ENCODE peak calls at places on chromosome 6, in eight cellular contexts. One of them, this sample, is unnamed.

GRCh38 chr6:33160728-33161323 is 31.4 kb downstream of the COL11A2 start:
- DNase-seq in hypothalamus: peak
- DNase-seq in M059J: peak
- DNase-seq in activated CD8-positive, alpha-beta memory T cell treated with anti-CD3 and anti-CD28 coated beads for 48 hours: no peak
- DNase-seq in activated CD4-positive, CD25-positive, alpha-beta regulatory T cell treated with anti-CD3 and anti-CD28 coated beads, Interleukin-2, amount 50 U/mL, for 16 hours: no peak
- DNase-seq in GM04504: peak
- DNase-seq in KG1: no peak
- DNase-seq in stimulated activated CD8-positive, alpha-beta memory T cell treated with anti-CD3 and anti-CD28 coated beads, Interleukin-15, amount 100 ng/mL, for 24 hours: no peak
- DNase-seq in this sample: peak

GRCh38 chr6:80174931-80175572 is 68.6 kb downstream of the BCKDHB start:
- DNase-seq in hypothalamus: no peak
- DNase-seq in M059J: peak
- DNase-seq in activated CD8-positive, alpha-beta memory T cell treated with anti-CD3 and anti-CD28 coated beads for 48 hours: no peak
- DNase-seq in activated CD4-positive, CD25-positive, alpha-beta regulatory T cell treated with anti-CD3 and anti-CD28 coated beads, Interleukin-2, amount 50 U/mL, for 16 hours: no peak
- DNase-seq in GM04504: peak
- DNase-seq in KG1: peak
- DNase-seq in stimulated activated CD8-positive, alpha-beta memory T cell treated with anti-CD3 and anti-CD28 coated beads, Interleukin-15, amount 100 ng/mL, for 24 hours: no peak
- DNase-seq in this sample: no peak

GRCh38 chr6:45419574-45420082 is 41.9 kb upstream of the SUPT3H start:
- DNase-seq in hypothalamus: peak
- DNase-seq in M059J: peak
- DNase-seq in activated CD8-positive, alpha-beta memory T cell treated with anti-CD3 and anti-CD28 coated beads for 48 hours: peak
- DNase-seq in activated CD4-positive, CD25-positive, alpha-beta regulatory T cell treated with anti-CD3 and anti-CD28 coated beads, Interleukin-2, amount 50 U/mL, for 16 hours: no peak
- DNase-seq in GM04504: no peak
- DNase-seq in KG1: peak
- DNase-seq in stimulated activated CD8-positive, alpha-beta memory T cell treated with anti-CD3 and anti-CD28 coated beads, Interleukin-15, amount 100 ng/mL, for 24 hours: peak
- DNase-seq in this sample: peak

GRCh38 chr6:138289739-138290138 is 71.4 kb upstream of the PBOV1 start:
- DNase-seq in hypothalamus: no peak
- DNase-seq in M059J: peak
- DNase-seq in activated CD8-positive, alpha-beta memory T cell treated with anti-CD3 and anti-CD28 coated beads for 48 hours: no peak
- DNase-seq in activated CD4-positive, CD25-positive, alpha-beta regulatory T cell treated with anti-CD3 and anti-CD28 coated beads, Interleukin-2, amount 50 U/mL, for 16 hours: no peak
- DNase-seq in GM04504: no peak
- DNase-seq in KG1: no peak
- DNase-seq in stimulated activated CD8-positive, alpha-beta memory T cell treated with anti-CD3 and anti-CD28 coated beads, Interleukin-15, amount 100 ng/mL, for 24 hours: no peak
- DNase-seq in this sample: peak

GRCh38 chr6:37566209-37566859 is 66.6 kb upstream of the CCDC167 start:
- DNase-seq in hypothalamus: peak
- DNase-seq in M059J: peak
- DNase-seq in activated CD8-positive, alpha-beta memory T cell treated with anti-CD3 and anti-CD28 coated beads for 48 hours: peak
- DNase-seq in activated CD4-positive, CD25-positive, alpha-beta regulatory T cell treated with anti-CD3 and anti-CD28 coated beads, Interleukin-2, amount 50 U/mL, for 16 hours: peak
- DNase-seq in GM04504: no peak
- DNase-seq in KG1: no peak
- DNase-seq in stimulated activated CD8-positive, alpha-beta memory T cell treated with anti-CD3 and anti-CD28 coated beads, Interleukin-15, amount 100 ng/mL, for 24 hours: peak
- DNase-seq in this sample: peak

GRCh38 chr6:78670802-78671201 is 196.5 kb upstream of the IRAK1BP1 start:
- DNase-seq in hypothalamus: no peak
- DNase-seq in M059J: no peak
- DNase-seq in activated CD8-positive, alpha-beta memory T cell treated with anti-CD3 and anti-CD28 coated beads for 48 hours: no peak
- DNase-seq in activated CD4-positive, CD25-positive, alpha-beta regulatory T cell treated with anti-CD3 and anti-CD28 coated beads, Interleukin-2, amount 50 U/mL, for 16 hours: no peak
- DNase-seq in GM04504: no peak
- DNase-seq in KG1: no peak
- DNase-seq in stimulated activated CD8-positive, alpha-beta memory T cell treated with anti-CD3 and anti-CD28 coated beads, Interleukin-15, amount 100 ng/mL, for 24 hours: no peak
- DNase-seq in this sample: no peak

GRCh38 chr6:145866449-145867401 is 52.1 kb upstream of the FBXO30 start:
- DNase-seq in hypothalamus: no peak
- DNase-seq in M059J: no peak
- DNase-seq in activated CD8-positive, alpha-beta memory T cell treated with anti-CD3 and anti-CD28 coated beads for 48 hours: no peak
- DNase-seq in activated CD4-positive, CD25-positive, alpha-beta regulatory T cell treated with anti-CD3 and anti-CD28 coated beads, Interleukin-2, amount 50 U/mL, for 16 hours: no peak
- DNase-seq in GM04504: no peak
- DNase-seq in KG1: no peak
- DNase-seq in stimulated activated CD8-positive, alpha-beta memory T cell treated with anti-CD3 and anti-CD28 coated beads, Interleukin-15, amount 100 ng/mL, for 24 hours: no peak
- DNase-seq in this sample: no peak

GRCh38 chr6:819122-819521 is 126.2 kb upstream of the EXOC2 start:
- DNase-seq in hypothalamus: no peak
- DNase-seq in M059J: no peak
- DNase-seq in activated CD8-positive, alpha-beta memory T cell treated with anti-CD3 and anti-CD28 coated beads for 48 hours: no peak
- DNase-seq in activated CD4-positive, CD25-positive, alpha-beta regulatory T cell treated with anti-CD3 and anti-CD28 coated beads, Interleukin-2, amount 50 U/mL, for 16 hours: no peak
- DNase-seq in GM04504: no peak
- DNase-seq in KG1: no peak
- DNase-seq in stimulated activated CD8-positive, alpha-beta memory T cell treated with anti-CD3 and anti-CD28 coated beads, Interleukin-15, amount 100 ng/mL, for 24 hours: no peak
- DNase-seq in this sample: no peak